ENCODE peak calls at places on chromosome 18, in five cellular contexts. One of them, this sample, is unnamed.

GRCh38 chr18:4450065-4450676 is 4.9 kb downstream of the DLGAP1 start:
- DNase-seq in stimulated activated CD8-positive, alpha-beta memory T cell treated with anti-CD3 and anti-CD28 coated beads, Interleukin-4, amount 100 ng/mL, for 4 hours: no peak
- DNase-seq in T-helper 2 cell: no peak
- DNase-seq in T-helper 9 cell: no peak
- DNase-seq in CD8-positive, alpha-beta memory T cell: no peak
- DNase-seq in this sample: no peak

GRCh38 chr18:22813648-22814328 is 119.3 kb upstream of the RBBP8 start:
- DNase-seq in stimulated activated CD8-positive, alpha-beta memory T cell treated with anti-CD3 and anti-CD28 coated beads, Interleukin-4, amount 100 ng/mL, for 4 hours: no peak
- DNase-seq in T-helper 9 cell: no peak
- DNase-seq in T-helper 2 cell: no peak
- DNase-seq in CD8-positive, alpha-beta memory T cell: no peak
- DNase-seq in this sample: no peak

GRCh38 chr18:12606592-12607315 is 51.2 kb downstream of the SPIRE1 start:
- DNase-seq in CD8-positive, alpha-beta memory T cell: no peak
- DNase-seq in stimulated activated CD8-positive, alpha-beta memory T cell treated with anti-CD3 and anti-CD28 coated beads, Interleukin-4, amount 100 ng/mL, for 4 hours: no peak
- DNase-seq in T-helper 9 cell: no peak
- DNase-seq in T-helper 2 cell: no peak
- DNase-seq in this sample: no peak

GRCh38 chr18:67211646-67212045 is 304.9 kb downstream of the DSEL start:
- DNase-seq in T-helper 9 cell: no peak
- DNase-seq in CD8-positive, alpha-beta memory T cell: no peak
- DNase-seq in T-helper 2 cell: no peak
- DNase-seq in stimulated activated CD8-positive, alpha-beta memory T cell treated with anti-CD3 and anti-CD28 coated beads, Interleukin-4, amount 100 ng/mL, for 4 hours: no peak
- DNase-seq in this sample: no peak

GRCh38 chr18:11154369-11154982 is 5.1 kb upstream of the PIEZO2 start:
- DNase-seq in T-helper 9 cell: no peak
- DNase-seq in CD8-positive, alpha-beta memory T cell: no peak
- DNase-seq in stimulated activated CD8-positive, alpha-beta memory T cell treated with anti-CD3 and anti-CD28 coated beads, Interleukin-4, amount 100 ng/mL, for 4 hours: no peak
- DNase-seq in T-helper 2 cell: no peak
- DNase-seq in this sample: no peak

GRCh38 chr18:55672574-55673361 is 84.8 kb upstream of the TCF4 start:
- DNase-seq in T-helper 9 cell: no peak
- DNase-seq in CD8-positive, alpha-beta memory T cell: no peak
- DNase-seq in T-helper 2 cell: no peak
- DNase-seq in stimulated activated CD8-positive, alpha-beta memory T cell treated with anti-CD3 and anti-CD28 coated beads, Interleukin-4, amount 100 ng/mL, for 4 hours: no peak
- DNase-seq in this sample: no peak

GRCh38 chr18:995641-996040 is 91.0 kb downstream of the ADCYAP1 start:
- DNase-seq in T-helper 9 cell: no peak
- DNase-seq in CD8-positive, alpha-beta memory T cell: no peak
- DNase-seq in stimulated activated CD8-positive, alpha-beta memory T cell treated with anti-CD3 and anti-CD28 coated beads, Interleukin-4, amount 100 ng/mL, for 4 hours: no peak
- DNase-seq in T-helper 2 cell: no peak
- DNase-seq in this sample: no peak

GRCh38 chr18:44816449-44816848 is 135.8 kb downstream of the SETBP1 start:
- DNase-seq in CD8-positive, alpha-beta memory T cell: no peak
- DNase-seq in T-helper 2 cell: no peak
- DNase-seq in T-helper 9 cell: no peak
- DNase-seq in stimulated activated CD8-positive, alpha-beta memory T cell treated with anti-CD3 and anti-CD28 coated beads, Interleukin-4, amount 100 ng/mL, for 4 hours: no peak
- DNase-seq in this sample: no peak

GRCh38 chr18:48314694-48315093 is 94.5 kb downstream of the ZBTB7C start:
- DNase-seq in T-helper 2 cell: no peak
- DNase-seq in T-helper 9 cell: no peak
- DNase-seq in stimulated activated CD8-positive, alpha-beta memory T cell treated with anti-CD3 and anti-CD28 coated beads, Interleukin-4, amount 100 ng/mL, for 4 hours: no peak
- DNase-seq in CD8-positive, alpha-beta memory T cell: no peak
- DNase-seq in this sample: no peak